ENCODE peak calls at places on chromosomes 6 and 20, in nine cellular contexts. V, T, A, I, K, B, Z, S and M are unnamed samples.
A peak's percentile ranks its signal among the peaks of the same experiment; 100 is the strongest.

GRCh38 chr6:1317302-1317815 is 5.5 kb downstream of the FOXQ1 start:
- DNase-seq in V (no peak), T (no peak), A (no peak), I (no peak), K (no peak), B (no peak), Z (peak; percentile 27), S (no peak), M (peak; percentile 63)

GRCh38 chr6:98384334-98384733 is 450.0 kb upstream of the POU3F2 start:
- DNase-seq in V (no peak), T (no peak), A (no peak), I (no peak), K (no peak), B (no peak), Z (no peak), S (no peak), M (no peak)

GRCh38 chr6:46262928-46263708 is 92.3 kb upstream of the ENPP5 start:
- DNase-seq in V (no peak), T (no peak), A (no peak), I (no peak), K (no peak), B (no peak), Z (no peak), S (no peak), M (no peak)

GRCh38 chr20:44837949-44838348 is 27.6 kb upstream of the RIMS4 start:
- DNase-seq in V (no peak), T (no peak), A (no peak), I (no peak), K (no peak), B (no peak), Z (no peak), S (no peak), M (no peak)

GRCh38 chr20:46371656-46372055 is 34.8 kb downstream of the ELMO2 start:
- DNase-seq in V (no peak), T (no peak), A (no peak), I (no peak), K (no peak), B (no peak), Z (no peak), S (no peak), M (no peak)

GRCh38 chr20:52150440-52151258 is 40.9 kb downstream of the ZFP64 start:
- DNase-seq in V (no peak), T (peak; percentile 40), A (no peak), I (peak; percentile 65), K (peak; percentile 47), B (no peak), Z (peak; percentile 71), S (peak; percentile 53), M (no peak)

GRCh38 chr6:140253096-140253495 is 878.6 kb upstream of the CITED2 start:
- DNase-seq in V (no peak), T (no peak), A (no peak), I (no peak), K (no peak), B (no peak), Z (no peak), S (peak; percentile 10), M (no peak)

GRCh38 chr20:41408131-41408789 is 41.6 kb upstream of the EMILIN3 start:
- DNase-seq in V (no peak), T (no peak), A (no peak), I (no peak), K (no peak), B (no peak), Z (peak; percentile 35), S (peak; percentile 13), M (no peak)

GRCh38 chr20:41476013-41476441 is 109.4 kb upstream of the EMILIN3 start:
- DNase-seq in V (peak; percentile 19), T (no peak), A (no peak), I (no peak), K (no peak), B (no peak), Z (no peak), S (peak; percentile 72), M (no peak)

GRCh38 chr6:28543671-28544131 is 18.0 kb downstream of the GPX5 start:
- DNase-seq in V (no peak), T (no peak), A (peak; percentile 26), I (peak; percentile 12), K (no peak), B (no peak), Z (peak; percentile 20), S (no peak), M (peak; percentile 68)

GRCh38 chr6:119171442-119171841 is 93.0 kb upstream of the FAM184A start:
- DNase-seq in V (no peak), T (no peak), A (no peak), I (no peak), K (no peak), B (no peak), Z (no peak), S (no peak), M (no peak)

GRCh38 chr6:148182378-148182777 is 160.3 kb upstream of the SASH1 start:
- DNase-seq in V (no peak), T (no peak), A (no peak), I (no peak), K (no peak), B (no peak), Z (no peak), S (no peak), M (no peak)

GRCh38 chr6:83948851-83949250 is 84.7 kb upstream of the MRAP2 start:
- DNase-seq in V (no peak), T (no peak), A (no peak), I (no peak), K (no peak), B (no peak), Z (no peak), S (no peak), M (no peak)

GRCh38 chr6:134640975-134641429 is 308.9 kb downstream of the ALDH8A1 start:
- DNase-seq in V (peak; percentile 76), T (peak; percentile 77), A (peak; percentile 71), I (peak; percentile 57), K (peak; percentile 76), B (peak; percentile 72), Z (peak; percentile 78), S (peak; percentile 84), M (peak; percentile 69)

GRCh38 chr6:169070506-169071176 is 183.0 kb downstream of the THBS2 start:
- DNase-seq in V (peak; percentile 50), T (no peak), A (no peak), I (no peak), K (peak; percentile 42), B (peak; percentile 80), Z (no peak), S (peak; percentile 96), M (no peak)

GRCh38 chr6:134691180-134691579 is 258.7 kb downstream of the ALDH8A1 start:
- DNase-seq in V (no peak), T (no peak), A (no peak), I (no peak), K (no peak), B (no peak), Z (no peak), S (no peak), M (no peak)

GRCh38 chr6:63527658-63528514 is 44.4 kb upstream of the LOC128125822 start:
- DNase-seq in V (no peak), T (no peak), A (no peak), I (no peak), K (no peak), B (peak; percentile 74), Z (no peak), S (peak; percentile 80), M (no peak)

GRCh38 chr20:47126709-47127108 is 229.8 kb downstream of the ZMYND8 start:
- DNase-seq in V (no peak), T (no peak), A (no peak), I (no peak), K (no peak), B (no peak), Z (no peak), S (peak; percentile 69), M (no peak)

GRCh38 chr20:11271319-11271718 is 597.5 kb upstream of the JAG1 start:
- DNase-seq in V (no peak), T (no peak), A (no peak), I (peak; percentile 11), K (peak; percentile 11), B (no peak), Z (no peak), S (no peak), M (no peak)

GRCh38 chr20:38893485-38894090 is 32.6 kb upstream of the FAM83D start:
- DNase-seq in V (peak; percentile 45), T (peak; percentile 81), A (peak; percentile 83), I (peak; percentile 91), K (peak; percentile 87), B (peak; percentile 64), Z (peak; percentile 82), S (peak; percentile 77), M (peak; percentile 83)

GRCh38 chr6:156420172-156420993 is 356.8 kb upstream of the ARID1B start:
- DNase-seq in V (no peak), T (no peak), A (no peak), I (no peak), K (no peak), B (no peak), Z (no peak), S (peak; percentile 64), M (no peak)

GRCh38 chr6:73156793-73157767 is 68.2 kb downstream of the KHDC1L start:
- DNase-seq in V (no peak), T (no peak), A (no peak), I (peak; percentile 12), K (no peak), B (no peak), Z (no peak), S (no peak), M (no peak)

GRCh38 chr6:78670802-78671201 is 196.5 kb upstream of the IRAK1BP1 start:
- DNase-seq in V (no peak), T (no peak), A (no peak), I (no peak), K (no peak), B (no peak), Z (no peak), S (no peak), M (no peak)